ENCODE peak calls at places on chromosome 4, in four cellular contexts. J, E, O and W are unnamed samples.

GRCh38 chr4:73653695-73654106 is 33.5 kb upstream of the RASSF6 start:
- DNase-seq in J (peak; percentile 14), E (no peak), O (peak; percentile 51), W (no peak)

GRCh38 chr4:113952452-113953029 is 26.9 kb downstream of the ARSJ start:
- DNase-seq in J (no peak), E (no peak), O (no peak), W (no peak)

GRCh38 chr4:184453402-184454160 is 20.8 kb downstream of the IRF2 start:
- DNase-seq in J (no peak), E (no peak), O (peak; percentile 82), W (peak; percentile 56)

GRCh38 chr4:109411964-109412363 is 21.7 kb upstream of the SEC24B start:
- DNase-seq in J (no peak), E (no peak), O (no peak), W (no peak)

GRCh38 chr4:20015825-20016224 is 235.9 kb upstream of the SLIT2 start:
- DNase-seq in J (no peak), E (no peak), O (no peak), W (no peak)

GRCh38 chr4:53705972-53706371 is 114.7 kb upstream of the LNX1 start:
- DNase-seq in J (no peak), E (no peak), O (no peak), W (no peak)

GRCh38 chr4:158821228-158822009 is 52.6 kb downstream of the FNIP2 start:
- DNase-seq in J (no peak), E (no peak), O (no peak), W (no peak)

GRCh38 chr4:66160606-66161005 is 490.3 kb upstream of the EPHA5 start:
- DNase-seq in J (no peak), E (no peak), O (no peak), W (no peak)

GRCh38 chr4:187178084-187178483 is 454.4 kb upstream of the FAT1 start:
- DNase-seq in J (no peak), E (no peak), O (no peak), W (no peak)

GRCh38 chr4:48778431-48779094 is 1.5 kb downstream of the FRYL start:
- DNase-seq in J (no peak), E (no peak), O (no peak), W (no peak)

GRCh38 chr4:54728342-54728741 is 70.6 kb downstream of the KIT start:
- DNase-seq in J (no peak), E (no peak), O (no peak), W (no peak)

GRCh38 chr4:73631565-73632226 is 11.5 kb upstream of the RASSF6 start:
- DNase-seq in J (no peak), E (no peak), O (no peak), W (no peak)

GRCh38 chr4:85370400-85371032 is 104.4 kb upstream of the ARHGAP24 start:
- DNase-seq in J (peak; percentile 5), E (peak; percentile 7), O (no peak), W (no peak)

GRCh38 chr4:87657525-87657924 is 7.4 kb downstream of the DMP1 start:
- DNase-seq in J (no peak), E (peak; percentile 61), O (no peak), W (peak; percentile 79)

GRCh38 chr4:87103691-87104187 is 116.7 kb downstream of the KLHL8 start:
- DNase-seq in J (peak; percentile 41), E (no peak), O (no peak), W (peak; percentile 66)

GRCh38 chr4:152028131-152028530 is 267.3 kb upstream of the GATB start:
- DNase-seq in J (no peak), E (no peak), O (no peak), W (no peak)

GRCh38 chr4:77432702-77433101 is 172.9 kb upstream of the CXCL13 start:
- DNase-seq in J (no peak), E (no peak), O (no peak), W (no peak)
- TF ChIP-seq CTCF in J (no peak), E (no peak), O (no peak), W (no peak)

GRCh38 chr4:22869235-22869634 is 176.5 kb downstream of the GBA3 start:
- DNase-seq in J (no peak), E (no peak), O (no peak), W (no peak)
- TF ChIP-seq CTCF in J (no peak), E (peak; percentile 8), O (no peak), W (peak; percentile 26)

GRCh38 chr4:46387956-46388355 is 2.0 kb downstream of the GABRA2 start:
- DNase-seq in J (no peak), E (no peak), O (no peak), W (no peak)

GRCh38 chr4:46385235-46385634 is 4.7 kb downstream of the GABRA2 start:
- DNase-seq in J (no peak), E (no peak), O (no peak), W (no peak)

GRCh38 chr4:46388860-46389259 is 1.1 kb downstream of the GABRA2 start:
- DNase-seq in J (no peak), E (no peak), O (no peak), W (no peak)

GRCh38 chr4:46389301-46389761 is 597 bp downstream of the GABRA2 start:
- DNase-seq in J (no peak), E (no peak), O (no peak), W (no peak)

DNA sequence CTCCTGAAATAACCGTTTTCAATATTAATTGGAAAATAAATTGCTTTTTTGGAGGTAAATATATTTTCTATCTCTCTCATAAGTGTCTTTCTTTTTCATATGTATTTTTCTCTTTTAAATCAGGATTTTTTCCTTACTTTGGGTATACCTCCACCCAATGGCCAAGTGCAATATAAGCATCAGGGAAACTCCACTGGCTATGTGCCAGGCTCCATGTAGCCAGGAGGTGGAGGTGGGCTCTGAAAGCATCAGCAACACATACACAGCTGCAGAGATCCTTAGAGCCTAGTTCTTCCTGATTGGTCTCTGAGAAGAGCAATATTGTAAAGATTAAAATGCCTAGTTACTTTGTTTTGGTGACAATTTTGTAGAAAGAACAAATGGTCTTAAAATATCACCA is 3.4 kb downstream of the GABRA2 start:
- DNase-seq in J (no peak), E (no peak), O (no peak), W (no peak)
- TF ChIP-seq CTCF in J (no peak), E (peak; percentile 3), O (no peak), W (peak; percentile 47)

GRCh38 chr4:4666187-4666586 is 124.3 kb upstream of the STX18 start:
- DNase-seq in J (no peak), E (no peak), O (no peak), W (no peak)

GRCh38 chr4:4668355-4669210 is 126.7 kb upstream of the STX18 start:
- DNase-seq in J (no peak), E (no peak), O (no peak), W (no peak)

GRCh38 chr4:4667643-4668081 is 125.8 kb upstream of the STX18 start:
- DNase-seq in J (no peak), E (no peak), O (no peak), W (no peak)

GRCh38 chr4:4664234-4664633 is 122.4 kb upstream of the STX18 start:
- DNase-seq in J (no peak), E (no peak), O (no peak), W (no peak)

DNA sequence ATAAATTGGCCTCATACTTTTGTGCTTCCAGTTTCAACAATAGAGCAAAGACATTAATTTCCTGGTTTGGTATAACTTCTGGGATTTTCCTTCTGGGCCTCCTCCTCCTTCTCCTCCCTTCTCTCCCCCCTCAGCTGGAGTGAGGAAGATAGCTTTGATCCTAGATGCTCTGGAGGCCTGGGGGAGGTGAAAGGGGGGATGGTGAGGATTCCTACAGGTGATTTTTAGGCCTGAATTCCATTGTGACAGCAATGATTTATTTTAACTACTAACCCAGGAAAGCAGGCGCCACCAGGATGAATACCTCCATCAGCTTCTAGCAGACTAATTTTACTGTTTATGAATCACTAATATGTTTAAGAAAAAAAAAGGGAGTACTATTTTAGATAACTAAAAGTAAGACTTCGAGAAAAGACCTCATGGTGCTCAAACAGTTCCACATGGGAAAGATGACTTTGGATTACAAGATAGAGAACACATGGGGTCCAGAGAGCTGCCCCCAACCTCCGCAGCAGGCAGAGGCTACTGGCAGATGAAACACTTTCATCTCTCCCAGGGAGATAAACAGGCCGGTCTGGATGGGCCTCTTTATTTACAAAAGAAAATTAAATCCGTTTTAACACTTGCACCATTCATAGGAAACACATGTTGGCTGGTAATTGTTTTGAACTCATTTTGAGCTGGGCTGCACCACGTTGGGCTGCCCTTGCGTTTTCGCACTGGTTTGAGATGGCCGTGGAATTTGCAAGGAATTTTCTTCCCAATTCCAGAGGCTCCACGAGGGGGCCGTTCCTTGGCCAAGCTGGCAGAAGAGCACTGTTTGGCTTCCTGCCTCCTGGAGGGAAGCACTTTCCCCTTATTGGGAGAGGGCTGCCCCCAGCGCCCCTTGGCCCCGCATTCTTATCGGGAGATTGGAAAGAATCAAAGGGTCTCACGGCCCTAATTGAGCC is 125.1 kb upstream of the STX18 start:
- DNase-seq in J (peak; percentile 39), E (no peak), O (no peak), W (no peak)
- TF ChIP-seq CTCF in J (peak; percentile 18), E (no peak), O (no peak), W (no peak)

GRCh38 chr4:143207555-143207954 is 22.8 kb downstream of the USP38 start:
- DNase-seq in J (no peak), E (no peak), O (no peak), W (no peak)
- TF ChIP-seq CTCF in J (peak; percentile 36), E (no peak), O (no peak), W (peak; percentile 21)

GRCh38 chr4:25697516-25697915 is 41.9 kb downstream of the SLC34A2 start:
- DNase-seq in J (no peak), E (no peak), O (no peak), W (no peak)

GRCh38 chr4:25704516-25704915 is 48.9 kb downstream of the SLC34A2 start:
- DNase-seq in J (no peak), E (no peak), O (no peak), W (no peak)

GRCh38 chr4:25703731-25704388 is 48.2 kb downstream of the SLC34A2 start:
- DNase-seq in J (no peak), E (peak; percentile 43), O (no peak), W (no peak)

GRCh38 chr4:25702848-25703247 is 47.2 kb downstream of the SLC34A2 start:
- DNase-seq in J (peak; percentile 5), E (peak; percentile 54), O (no peak), W (peak; percentile 55)
- TF ChIP-seq CTCF in J (no peak), E (peak; percentile 5), O (no peak), W (peak; percentile 19)